ENCODE peak calls at places on chromosomes 6 and 20, in nine cellular contexts. D is AG09309; R is CD8-positive, alpha-beta T cell; P is effector CD8-positive, alpha-beta T cell; E is head of caudate nucleus; J is T-helper 2 cell; K is HFF-Myc; A is psoas muscle; B is left ventricle myocardium superior. O is an unnamed sample.
A peak's percentile ranks its signal among the peaks of the same experiment; 100 is the strongest.

GRCh38 chr6:125140808-125141207 is 12.8 kb upstream of the TPD52L1 start:
- DNase-seq in D (no peak), R (no peak), P (no peak), E (no peak), J (no peak), K (no peak), A (no peak), B (no peak), O (no peak)

GRCh38 chr20:41011551-41012067 is 17.0 kb upstream of the TOP1 start:
- DNase-seq in D (no peak), R (no peak), P (no peak), E (no peak), J (no peak), K (no peak), A (no peak), B (no peak), O (no peak)

GRCh38 chr6:159693894-159694545 is 979 bp upstream of the SOD2 start:
- DNase-seq in D (no peak), R (peak; percentile 40), P (peak; percentile 4), E (no peak), J (no peak), K (no peak), A (no peak), B (no peak), O (no peak)

GRCh38 chr6:164753517-164753916 is 555.9 kb downstream of the C6orf118 start:
- DNase-seq in D (no peak), R (no peak), P (no peak), E (no peak), J (no peak), K (no peak), A (no peak), B (no peak), O (no peak)

GRCh38 chr6:88823998-88824397 is 139.4 kb downstream of the RNGTT start:
- DNase-seq in D (peak; percentile 4), R (no peak), P (no peak), E (no peak), J (no peak), K (peak; percentile 2), A (no peak), B (no peak), O (no peak)

GRCh38 chr6:142952614-142953013 is 7.6 kb upstream of the HIVEP2 start:
- DNase-seq in D (no peak), R (no peak), P (no peak), E (no peak), J (no peak), K (no peak), A (no peak), B (no peak), O (no peak)

GRCh38 chr6:71621918-71622519 is 264.3 kb upstream of the RIMS1 start:
- DNase-seq in D (no peak), R (no peak), P (no peak), E (no peak), J (no peak), K (no peak), A (no peak), B (no peak), O (no peak)

GRCh38 chr6:14270925-14271791 is 153.6 kb downstream of the CD83 start:
- DNase-seq in D (peak; percentile 81), R (peak; percentile 38), P (no peak), E (no peak), J (no peak), K (no peak), A (peak; percentile 22), B (no peak), O (no peak)

GRCh38 chr6:151702851-151703629 is 104.4 kb upstream of the ESR1 start:
- DNase-seq in D (no peak), R (no peak), P (no peak), E (no peak), J (no peak), K (no peak), A (no peak), B (no peak), O (no peak)

GRCh38 chr20:2086177-2086979 is 15.2 kb upstream of the STK35 start:
- DNase-seq in D (no peak), R (no peak), P (no peak), E (no peak), J (no peak), K (no peak), A (no peak), B (no peak), O (no peak)

GRCh38 chr6:164477790-164478189 is 831.6 kb downstream of the C6orf118 start:
- DNase-seq in D (no peak), R (no peak), P (no peak), E (no peak), J (no peak), K (no peak), A (no peak), B (no peak), O (no peak)

GRCh38 chr6:41343641-41344187 is 8.3 kb downstream of the NCR2 start:
- DNase-seq in D (no peak), R (no peak), P (no peak), E (no peak), J (no peak), K (no peak), A (no peak), B (no peak), O (no peak)

GRCh38 chr6:32883789-32884188 is 29.8 kb downstream of the PSMB9 start:
- DNase-seq in D (peak; percentile 65), R (no peak), P (no peak), E (no peak), J (no peak), K (no peak), A (peak; percentile 31), B (peak; percentile 34), O (no peak)

GRCh38 chr20:6576721-6577120 is 190.8 kb upstream of the BMP2 start:
- DNase-seq in D (no peak), R (no peak), P (no peak), E (no peak), J (no peak), K (no peak), A (no peak), B (no peak), O (no peak)

O was measured in natural killer cell.